ENCODE peak calls at places on chromosomes 7 and 10, in six cellular contexts. Z, S, L, M, Y and O are unnamed samples.
A peak's percentile ranks its signal among the peaks of the same experiment; 100 is the strongest.

GRCh38 chr7:128160296-128160695 is 80.8 kb upstream of the LEP start:
- DNase-seq in Z (no peak), Y (no peak), S (no peak), L (no peak), M (no peak), O (no peak)

GRCh38 chr7:93663561-93664299 is 89.2 kb upstream of the CALCR start:
- DNase-seq in S (no peak), Z (no peak), Y (no peak), M (no peak), L (no peak), O (no peak)

GRCh38 chr7:18939771-18940576 is 177.5 kb downstream of the TWIST1 start:
- DNase-seq in Z (no peak), M (no peak), S (no peak), Y (no peak), L (no peak), O (no peak)

GRCh38 chr7:47507514-47507913 is 74.4 kb downstream of the TNS3 start:
- DNase-seq in Y (no peak), S (no peak), Z (no peak), M (no peak), L (no peak), O (no peak)

GRCh38 chr7:142603870-142604448 is 145.3 kb upstream of the PRSS1 start:
- DNase-seq in L (no peak), M (peak; percentile 83), Z (peak; percentile 10), Y (peak; percentile 52), S (no peak), O (peak; percentile 40)

GRCh38 chr10:96666738-96667137 is 53.6 kb downstream of the PIK3AP1 start:
- DNase-seq in L (no peak), S (no peak), Y (no peak), Z (no peak), M (no peak), O (no peak)

GRCh38 chr7:70410134-70410750 is 721.7 kb upstream of the GALNT17 start:
- DNase-seq in S (no peak), Z (no peak), M (no peak), L (no peak), Y (no peak), O (no peak)

GRCh38 chr10:96968682-96969423 is 136.8 kb downstream of the LCOR start:
- DNase-seq in L (no peak), Z (no peak), S (no peak), Y (no peak), M (no peak), O (no peak)

GRCh38 chr7:40965745-40966144 is 737.1 kb downstream of the INHBA start:
- DNase-seq in M (no peak), Y (no peak), Z (no peak), S (peak; percentile 15), L (no peak), O (no peak)

GRCh38 chr10:9018161-9018843 is 963.8 kb downstream of the GATA3 start:
- DNase-seq in S (no peak), Y (no peak), Z (no peak), L (no peak), M (no peak), O (no peak)

GRCh38 chr7:154686305-154686704 is 316.6 kb downstream of the PAXIP1 start:
- DNase-seq in Y (no peak), L (no peak), M (no peak), Z (no peak), S (no peak), O (no peak)

GRCh38 chr10:7206407-7207127 is 204.3 kb downstream of the SFMBT2 start:
- DNase-seq in M (no peak), S (no peak), Z (no peak), L (no peak), Y (no peak), O (no peak)

GRCh38 chr10:125116652-125117310 is 43.6 kb downstream of the CTBP2 start:
- DNase-seq in S (no peak), Z (no peak), L (no peak), M (no peak), Y (no peak), O (no peak)

GRCh38 chr7:92609921-92610518 is 19.8 kb upstream of the FAM133B start:
- DNase-seq in S (no peak), Y (no peak), L (no peak), Z (no peak), M (no peak), O (no peak)

GRCh38 chr10:92574545-92575377 is 868 bp upstream of the IDE start:
- DNase-seq in Y (no peak), M (no peak), Z (no peak), S (no peak), L (no peak), O (no peak)

GRCh38 chr10:70145166-70145665 is 1.3 kb downstream of the TYSND1 start:
- DNase-seq in L (no peak), Z (no peak), M (no peak), Y (no peak), S (no peak), O (no peak)

GRCh38 chr10:72088879-72089585 is 681 bp upstream of the SPOCK2 start:
- DNase-seq in Y (peak; percentile 42), M (no peak), L (no peak), Z (no peak), S (no peak), O (no peak)

GRCh38 chr10:86596266-86596665 is 58.1 kb upstream of the OPN4 start:
- DNase-seq in Y (no peak), S (no peak), Z (no peak), M (no peak), L (no peak), O (no peak)

GRCh38 chr7:116810267-116811116 is 51.9 kb upstream of the CAPZA2 start:
- DNase-seq in S (no peak), M (no peak), Y (peak; percentile 95), Z (no peak), L (no peak), O (no peak)

GRCh38 chr7:17415955-17416354 is 117.5 kb downstream of the AHR start:
- DNase-seq in Z (no peak), S (no peak), Y (no peak), M (no peak), L (no peak), O (no peak)

GRCh38 chr7:42574693-42575084 is 337.2 kb downstream of the C7orf25 start:
- DNase-seq in Z (no peak), S (no peak), M (no peak), L (no peak), Y (no peak), O (no peak)

GRCh38 chr10:6579904-6580278 is at the start of gene PRKCQ:
- DNase-seq in S (no peak), Y (no peak), L (no peak), M (no peak), Z (peak; percentile 6), O (no peak)

GRCh38 chr10:30114401-30114800 is 55.0 kb upstream of the JCAD start:
- DNase-seq in S (no peak), Y (no peak), L (no peak), Z (no peak), M (no peak), O (no peak)

GRCh38 chr10:61438141-61438984 is 14.8 kb downstream of the TMEM26 start:
- DNase-seq in M (no peak), Z (no peak), L (no peak), Y (no peak), S (no peak), O (no peak)

GRCh38 chr7:148501707-148502139 is 88.8 kb upstream of the C7orf33 start:
- DNase-seq in M (no peak), Z (no peak), L (peak; percentile 36), Y (no peak), S (peak; percentile 69), O (no peak)

GRCh38 chr7:33961948-33962347 is 56.6 kb downstream of the BMPER start:
- DNase-seq in Z (no peak), S (no peak), L (no peak), Y (no peak), M (no peak), O (no peak)

GRCh38 chr7:33958126-33958525 is 52.8 kb downstream of the BMPER start:
- DNase-seq in Y (no peak), M (no peak), S (no peak), Z (no peak), L (no peak), O (no peak)

GRCh38 chr7:33965116-33965827 is 59.9 kb downstream of the BMPER start:
- DNase-seq in Z (no peak), M (no peak), Y (no peak), L (no peak), S (no peak), O (no peak)

GRCh38 chr7:33964417-33965115 is 59.2 kb downstream of the BMPER start:
- DNase-seq in L (no peak), Y (no peak), S (no peak), M (no peak), Z (no peak), O (no peak)

DNA sequence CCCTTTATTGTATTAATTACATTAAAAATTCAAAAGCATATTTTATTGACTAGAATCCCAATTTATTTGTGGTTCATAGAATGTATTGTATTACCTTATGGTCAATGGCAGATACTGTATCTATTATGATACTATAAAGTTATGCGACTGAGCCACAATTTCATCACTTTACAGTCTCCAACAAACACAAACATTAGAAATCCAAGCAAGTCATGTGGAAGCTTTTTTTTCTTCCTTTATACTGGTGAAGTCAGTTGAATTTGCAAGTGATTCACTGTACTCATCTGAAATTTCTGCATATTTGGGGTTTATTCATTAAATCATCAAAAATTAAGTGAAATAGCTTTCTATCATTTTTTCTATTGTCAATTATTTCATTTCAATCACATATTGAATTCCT is 54.3 kb downstream of the BMPER start:
- DNase-seq in S (no peak), M (no peak), Y (no peak), L (no peak), Z (no peak), O (no peak)
- TF ChIP-seq TAF1 in S (no peak), M (no peak), Y (no peak), L (no peak), Z (no peak), O (no peak)

GRCh38 chr7:140062118-140062527 is 628 bp downstream of the PARP12 start:
- DNase-seq in M (peak; percentile 70), L (no peak), Z (peak; percentile 28), Y (no peak), S (no peak), O (no peak)

GRCh38 chr7:140061607-140061930 is 1.2 kb downstream of the PARP12 start:
- DNase-seq in Y (no peak), S (no peak), L (no peak), Z (no peak), M (no peak), O (no peak)

GRCh38 chr7:140060243-140060630 is 2.5 kb downstream of the PARP12 start:
- DNase-seq in M (peak; percentile 36), Z (no peak), S (no peak), L (no peak), Y (no peak), O (no peak)

GRCh38 chr7:140060788-140061606 is 1.8 kb downstream of the PARP12 start:
- DNase-seq in L (no peak), S (no peak), Z (no peak), Y (no peak), M (peak; percentile 31), O (no peak)

GRCh38 chr7:140062528-140063299 is at the start of gene PARP12:
- DNase-seq in L (peak; percentile 31), Z (peak; percentile 66), Y (peak; percentile 59), M (peak; percentile 96), S (peak; percentile 36), O (peak; percentile 87)
- TF ChIP-seq POLR2A in L (peak; percentile 78), Z (peak; percentile 66), Y (peak; percentile 34), M (peak; percentile 81), S (peak; percentile 81), O (no peak)

GRCh38 chr7:109641445-109641844 is 1071.8 kb downstream of the DNAJB9 start:
- DNase-seq in L (no peak), Z (no peak), Y (no peak), S (no peak), M (no peak), O (no peak)
- TF ChIP-seq TAF1 in L (no peak), Z (no peak), Y (no peak), S (no peak), M (no peak), O (no peak)

GRCh38 chr7:105876091-105876963 is at the start of gene ATXN7L1:
- DNase-seq in Z (peak; percentile 73), L (peak; percentile 90), Y (peak; percentile 92), M (peak; percentile 99), S (no peak), O (peak; percentile 81)
- TF ChIP-seq POLR2A in Z (no peak), L (peak; percentile 89), Y (peak; percentile 70), M (peak; percentile 93), S (peak; percentile 25), O (no peak)